ENCODE peak calls at places on chromosome 18, in four cellular contexts. U, O, G and S are unnamed samples.

GRCh38 chr18:21857871-21858270 is 117.3 kb downstream of the MIB1 start:
- DNase-seq in U (no peak), O (no peak), G (no peak), S (no peak)

GRCh38 chr18:37742436-37742835 is 176.8 kb upstream of the CELF4 start:
- DNase-seq in U (no peak), O (no peak), G (no peak), S (peak; percentile 81)

GRCh38 chr18:25734336-25734735 is 356.1 kb downstream of the SS18 start:
- DNase-seq in U (no peak), O (no peak), G (no peak), S (peak; percentile 52)

GRCh38 chr18:48616484-48617255 is 77.8 kb downstream of the CTIF start:
- DNase-seq in U (no peak), O (no peak), G (no peak), S (no peak)

GRCh38 chr18:35582310-35582682 is 756 bp downstream of the GALNT1 start:
- DNase-seq in U (peak; percentile 22), O (no peak), G (no peak), S (no peak)

GRCh38 chr18:74303936-74304335 is 11.7 kb upstream of the C18orf63 start:
- DNase-seq in U (no peak), O (no peak), G (peak; percentile 70), S (no peak)

GRCh38 chr18:58412844-58413666 is 215.8 kb downstream of the ALPK2 start:
- DNase-seq in U (no peak), O (no peak), G (no peak), S (no peak)

GRCh38 chr18:43405097-43405496 is 127.8 kb upstream of the SYT4 start:
- DNase-seq in U (peak; percentile 30), O (peak; percentile 9), G (peak; percentile 9), S (no peak)

GRCh38 chr18:49546719-49547273 is 15.1 kb upstream of the LIPG start:
- DNase-seq in U (no peak), O (no peak), G (no peak), S (no peak)

GRCh38 chr18:2921778-2922177 is 75.0 kb downstream of the EMILIN2 start:
- DNase-seq in U (no peak), O (no peak), G (no peak), S (no peak)

GRCh38 chr18:63422087-63422861 is at the start of gene VPS4B:
- DNase-seq in U (peak; percentile 99), O (peak; percentile 100), G (peak; percentile 99), S (peak; percentile 100)

GRCh38 chr18:57150828-57151227 is 3.9 kb downstream of the BOD1L2 start:
- DNase-seq in U (no peak), O (peak; percentile 9), G (no peak), S (peak; percentile 82)
- H2AFZ ChIP-seq in U (no peak overlapping the region), O (no peak overlapping the region), G (no peak overlapping the region), S (no peak overlapping the region)

GRCh38 chr18:76446321-76446720 is 48.7 kb downstream of the ZNF516 start:
- DNase-seq in U (no peak), O (no peak), G (no peak), S (no peak)

GRCh38 chr18:76447268-76447890 is 47.7 kb downstream of the ZNF516 start:
- DNase-seq in U (peak; percentile 2), O (no peak), G (no peak), S (no peak)

GRCh38 chr18:76445741-76446232 is 49.3 kb downstream of the ZNF516 start:
- DNase-seq in U (peak; percentile 28), O (no peak), G (no peak), S (no peak)

GRCh38 chr18:76445275-76445674 is 49.8 kb downstream of the ZNF516 start:
- DNase-seq in U (peak; percentile 62), O (no peak), G (peak; percentile 92), S (no peak)

DNA sequence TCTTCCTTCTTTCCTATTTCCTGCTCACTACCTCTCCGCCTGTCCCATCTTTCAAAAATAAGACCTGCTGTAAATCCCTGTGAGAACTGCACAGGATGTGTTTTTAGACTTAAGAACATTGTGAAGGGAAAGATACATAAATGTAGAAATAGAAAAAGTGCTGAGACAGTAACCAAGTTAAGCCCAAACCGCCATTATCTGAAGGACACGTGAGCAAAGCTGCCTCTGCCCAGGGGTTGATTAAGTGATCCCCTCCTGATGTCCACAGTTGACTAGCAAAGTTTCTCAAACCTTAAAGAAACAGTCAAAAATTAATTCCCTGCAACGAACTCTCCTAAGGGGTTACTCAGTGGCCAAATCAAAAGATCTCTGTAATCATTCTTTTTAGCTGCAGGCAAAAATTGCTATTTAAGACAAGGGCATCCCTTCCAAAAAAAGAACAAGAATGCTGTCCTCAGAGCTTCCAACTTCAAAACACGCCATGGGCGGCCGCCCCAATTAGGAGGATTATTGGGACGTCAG is 48.2 kb downstream of the ZNF516 start:
- DNase-seq in U (no peak), O (no peak), G (no peak), S (no peak)
- H3K4me2 ChIP-seq in U (no peak overlapping the region), O (peak overlapping the region; percentile 21), G (peak overlapping the region; percentile 75), S (no peak overlapping the region)

GRCh38 chr18:45324489-45325111 is 290.7 kb upstream of the SLC14A2 start:
- DNase-seq in U (peak; percentile 19), O (peak; percentile 46), G (peak; percentile 80), S (peak; percentile 65)
- H2AFZ ChIP-seq in U (no peak overlapping the region), O (no peak overlapping the region), G (no peak overlapping the region), S (no peak overlapping the region)

DNA sequence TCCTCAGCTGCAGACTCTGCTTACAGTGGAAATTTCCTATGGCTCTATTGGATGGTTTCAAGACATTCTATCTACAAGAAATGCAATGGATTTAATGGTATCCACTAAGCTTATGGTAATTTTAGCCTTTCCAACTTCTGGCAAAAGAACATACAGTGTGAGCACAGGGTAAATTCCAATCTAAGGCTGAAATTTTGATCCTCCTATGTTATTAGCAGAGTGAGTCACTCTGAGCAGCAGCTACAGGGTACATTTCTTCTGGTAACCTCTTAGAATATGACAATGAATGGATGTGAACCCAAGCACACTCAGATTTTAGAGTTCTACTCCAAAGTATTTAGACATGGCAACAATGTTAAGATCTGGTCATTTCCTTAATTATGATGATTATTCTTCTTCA is 361.8 kb upstream of the PIK3C3 start:
- DNase-seq in U (no peak), O (no peak), G (peak; percentile 0), S (no peak)
- H3K4me2 ChIP-seq in U (no peak overlapping the region), O (no peak overlapping the region), G (no peak overlapping the region), S (no peak overlapping the region)

GRCh38 chr18:12479982-12480381 is 72.3 kb downstream of the PRELID3A start:
- DNase-seq in U (peak; percentile 22), O (no peak), G (no peak), S (no peak)

DNA sequence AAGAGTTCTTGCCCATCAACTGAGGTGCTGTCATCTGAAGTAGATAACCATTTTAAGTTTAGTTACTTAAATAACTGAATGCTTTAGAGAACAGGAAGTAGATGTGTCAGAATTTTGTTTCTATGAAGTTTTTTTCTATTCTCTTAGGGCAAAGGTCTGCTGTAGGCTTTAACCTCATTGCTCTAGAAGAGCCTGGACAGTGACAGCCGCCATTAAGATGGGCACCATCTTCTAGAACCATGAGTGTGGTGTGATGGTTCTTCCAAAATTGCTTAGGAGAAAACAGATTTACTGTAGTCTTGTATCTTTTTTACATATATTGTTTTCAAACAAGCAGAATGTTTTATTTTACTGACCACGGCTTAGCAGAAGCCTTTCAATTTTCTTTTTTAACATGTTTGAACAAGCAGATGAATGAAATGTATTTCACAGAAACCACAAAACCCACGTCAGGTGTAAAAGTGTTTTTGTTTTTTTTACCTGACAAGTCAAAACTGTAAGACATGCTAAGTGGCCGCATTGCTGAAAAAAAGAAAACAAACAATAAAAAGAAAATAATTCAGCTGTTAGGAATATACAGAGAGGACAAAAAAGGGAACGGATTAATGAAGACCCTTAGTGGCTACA is 77.9 kb downstream of the PRELID3A start:
- DNase-seq in U (no peak), O (no peak), G (no peak), S (no peak)
- H2AFZ ChIP-seq in U (no peak overlapping the region), O (no peak overlapping the region), G (no peak overlapping the region), S (no peak overlapping the region)

GRCh38 chr18:70329076-70329475 is 40.2 kb downstream of the SOCS6 start:
- DNase-seq in U (no peak), O (no peak), G (no peak), S (no peak)
- H3K4me2 ChIP-seq in U (no peak overlapping the region), O (no peak overlapping the region), G (peak overlapping the region; percentile 30), S (no peak overlapping the region)